ENCODE peak calls at places on chromosomes 1 and 21, in four cellular contexts. C is HepG2, D is K562, U is GM12878. V is an unnamed sample.

GRCh38 chr1:22877112-22877915 is 95.4 kb downstream of the LACTBL1 start:
- DNase-seq in U (no peak), C (no peak), D (no peak), V (no peak)

GRCh38 chr21:33026299-33026858 is 644 bp downstream of the OLIG2 start:
- DNase-seq in D (no peak), U (no peak), C (no peak), V (no peak)

GRCh38 chr1:238439483-238439882 is 548.8 kb upstream of the ZP4 start:
- DNase-seq in U (no peak), D (no peak), C (no peak), V (no peak)

GRCh38 chr1:201219481-201220387 is 29.1 kb downstream of the IGFN1 start:
- DNase-seq in U (no peak), C (no peak), D (no peak), V (no peak)

GRCh38 chr1:23449918-23450317 is 25.4 kb upstream of the TCEA3 start:
- DNase-seq in U (no peak), C (no peak), D (no peak), V (no peak)

GRCh38 chr1:70071597-70071996 is 133.8 kb downstream of the LRRC40 start:
- DNase-seq in U (no peak), D (no peak), C (no peak), V (no peak)

GRCh38 chr1:197130677-197131304 is 15.7 kb downstream of the ASPM start:
- DNase-seq in U (no peak), C (no peak), D (no peak), V (no peak)

GRCh38 chr21:28669978-28670377 is 322.7 kb downstream of the LTN1 start:
- DNase-seq in C (no peak), D (no peak), U (no peak), V (no peak)

GRCh38 chr1:230866171-230866811 is 2.0 kb downstream of the C1orf198 start:
- DNase-seq in D (peak; percentile 30), C (no peak), U (no peak), V (peak; percentile 10)

GRCh38 chr1:196877964-196878363 is 9.9 kb upstream of the CFHR4 start:
- DNase-seq in C (no peak), U (no peak), D (no peak), V (peak; percentile 33)

GRCh38 chr1:173330149-173330951 is 123.2 kb upstream of the TNFSF4 start:
- DNase-seq in U (no peak), C (no peak), D (peak; percentile 84), V (peak; percentile 18)

GRCh38 chr1:106465666-106466065 is 590.8 kb upstream of the PRMT6 start:
- DNase-seq in C (no peak), U (no peak), D (no peak), V (no peak)

GRCh38 chr1:24022611-24023359 is 42.7 kb upstream of the SRSF10 start:
- DNase-seq in D (no peak), C (peak; percentile 85), U (no peak), V (peak; percentile 79)

GRCh38 chr1:53073899-53074311 is 11.9 kb downstream of the PODN start:
- DNase-seq in C (no peak), U (no peak), D (no peak), V (no peak)

GRCh38 chr1:160361199-160361598 is 5.7 kb upstream of the NHLH1 start:
- DNase-seq in C (no peak), D (no peak), U (no peak), V (no peak)

GRCh38 chr1:84941843-84942242 is 48.8 kb upstream of the LPAR3 start:
- DNase-seq in C (no peak), D (no peak), U (no peak), V (no peak)

GRCh38 chr1:43352351-43352705 is 6.5 kb upstream of the CDC20 start:
- DNase-seq in U (no peak), D (no peak), C (no peak), V (no peak)

GRCh38 chr1:56056438-56057312 is 522.7 kb downstream of the PLPP3 start:
- DNase-seq in C (no peak), U (no peak), D (no peak), V (no peak)

GRCh38 chr1:212070720-212071302 is 35.3 kb downstream of the DTL start:
- DNase-seq in U (no peak), C (peak; percentile 35), D (peak; percentile 47), V (peak; percentile 14)

GRCh38 chr1:212637902-212638301 is 29.3 kb downstream of the ATF3 start:
- DNase-seq in U (no peak), C (no peak), D (no peak), V (no peak)

GRCh38 chr1:64861611-64862010 is 104.7 kb downstream of the JAK1 start:
- DNase-seq in D (no peak), U (no peak), C (peak; percentile 31), V (no peak)

GRCh38 chr1:230868736-230869385 is 540 bp upstream of the C1orf198 start:
- DNase-seq in D (peak; percentile 53), U (no peak), C (peak; percentile 41), V (peak; percentile 65)

GRCh38 chr1:204286841-204287387 is 72.8 kb downstream of the PLEKHA6 start:
- DNase-seq in U (no peak), C (no peak), D (peak; percentile 11), V (peak; percentile 48)

GRCh38 chr21:41188476-41189146 is 20.7 kb downstream of the BACE2 start:
- DNase-seq in C (no peak), U (no peak), D (no peak), V (no peak)

GRCh38 chr1:224802596-224802995 is 126.9 kb upstream of the DNAH14 start:
- DNase-seq in C (no peak), U (no peak), D (no peak), V (no peak)
- TF ChIP-seq CEBPB in C (no peak), U (no peak), D (no peak), V (no peak)

GRCh38 chr1:76511226-76511625 is 356.1 kb upstream of the ST6GALNAC5 start:
- DNase-seq in U (no peak), D (no peak), C (no peak), V (no peak)
- TF ChIP-seq ESRRA in U (no peak), D (no peak), C (no peak), V (no peak)

GRCh38 chr1:221832617-221833016 is 90.7 kb upstream of the DUSP10 start:
- DNase-seq in D (no peak), U (no peak), C (no peak), V (no peak)
- TF ChIP-seq CEBPB in D (no peak), U (no peak), C (no peak), V (no peak)

GRCh38 chr1:165235158-165235776 is 121.2 kb downstream of the LMX1A start:
- DNase-seq in U (no peak), C (no peak), D (no peak), V (no peak)
- TF ChIP-seq ESRRA in U (no peak), C (no peak), D (no peak), V (no peak)

GRCh38 chr1:10599194-10599861 is 124.6 kb downstream of the PEX14 start:
- DNase-seq in C (peak; percentile 87), U (no peak), D (no peak), V (peak; percentile 63)

GRCh38 chr1:10596780-10597179 is 122.0 kb downstream of the PEX14 start:
- DNase-seq in C (no peak), D (no peak), U (no peak), V (no peak)

GRCh38 chr1:10598088-10598712 is 123.5 kb downstream of the PEX14 start:
- DNase-seq in U (no peak), C (no peak), D (no peak), V (no peak)

GRCh38 chr1:10594481-10595050 is 119.8 kb downstream of the PEX14 start:
- DNase-seq in U (peak; percentile 42), C (no peak), D (no peak), V (no peak)

DNA sequence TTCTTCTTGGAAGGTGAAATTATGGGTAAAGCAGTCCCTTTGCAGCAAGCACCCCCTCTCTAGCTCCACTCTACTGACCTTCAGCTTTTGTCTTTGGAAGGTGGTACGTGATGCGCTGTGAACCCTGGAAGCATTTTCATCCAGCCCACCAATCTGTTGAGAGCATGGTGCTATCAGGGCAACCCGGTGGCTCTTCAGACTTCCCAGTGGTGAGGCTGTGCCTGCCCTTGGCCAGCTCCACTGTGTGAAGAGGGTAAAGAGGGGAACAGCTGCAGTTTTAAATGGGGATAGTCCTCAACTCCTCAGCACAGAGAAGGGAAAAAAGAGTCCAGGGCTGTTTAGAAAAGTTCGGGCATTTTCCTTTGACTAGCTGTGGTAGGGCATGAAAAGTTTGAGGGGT is 122.7 kb downstream of the PEX14 start:
- DNase-seq in D (no peak), C (no peak), U (no peak), V (no peak)
- TF ChIP-seq CEBPB in D (no peak), C (no peak), U (no peak), V (no peak)

GRCh38 chr1:63739452-63739851 is 34.4 kb upstream of the ROR1 start:
- DNase-seq in U (no peak), D (no peak), C (no peak), V (no peak)
- TF ChIP-seq ESRRA in U (no peak), D (no peak), C (no peak), V (no peak)

GRCh38 chr1:4253918-4254317 is 353.8 kb upstream of the C1orf174 start:
- DNase-seq in C (no peak), U (no peak), D (no peak), V (no peak)
- TF ChIP-seq CEBPB in C (no peak), U (no peak), D (no peak), V (no peak)

GRCh38 chr1:2314803-2315710 is 76.3 kb downstream of the MORN1 start:
- DNase-seq in C (peak; percentile 21), U (no peak), D (peak; percentile 62), V (peak; percentile 35)
- TF ChIP-seq ESRRA in C (no peak), U (no peak), D (no peak), V (no peak)

GRCh38 chr1:7962636-7963377 is 1.3 kb downstream of the PARK7 start:
- DNase-seq in C (no peak), D (no peak), U (no peak), V (no peak)
- TF ChIP-seq CEBPB in C (no peak), D (no peak), U (no peak), V (no peak)

GRCh38 chr1:248243204-248243603 is 12.0 kb downstream of the OR2M4 start:
- DNase-seq in U (peak; percentile 17), D (peak; percentile 37), C (peak; percentile 12), V (peak; percentile 13)
- TF ChIP-seq ESRRA in U (no peak), D (no peak), C (no peak), V (no peak)